ENCODE peak calls at places on chromosomes 7 and 10, in four cellular contexts. I, M, E and Q are unnamed samples.
A peak's percentile ranks its signal among the peaks of the same experiment; 100 is the strongest.

GRCh38 chr10:128044961-128045832 is 81.0 kb downstream of the MKI67 start:
- DNase-seq in I (no peak), M (no peak), E (no peak), Q (no peak)

GRCh38 chr7:44279731-44280505 is 45.5 kb downstream of the CAMK2B start:
- DNase-seq in I (peak; percentile 4), M (no peak), E (no peak), Q (no peak)

GRCh38 chr10:23172429-23172828 is 19.7 kb upstream of the PTF1A start:
- DNase-seq in I (no peak), M (no peak), E (no peak), Q (no peak)

GRCh38 chr7:33039905-33040292 is 22.7 kb downstream of the NT5C3A start:
- DNase-seq in I (no peak), M (no peak), E (no peak), Q (no peak)

GRCh38 chr7:79050592-79050991 is 402.9 kb downstream of the MAGI2 start:
- DNase-seq in I (no peak), M (no peak), E (no peak), Q (no peak)

GRCh38 chr7:118803-119376 is 73.5 kb upstream of the FAM20C start:
- DNase-seq in I (no peak), M (no peak), E (peak; percentile 90), Q (no peak)

GRCh38 chr7:150356265-150356897 is 12.2 kb upstream of the REPIN1 start:
- DNase-seq in I (no peak), M (peak; percentile 36), E (no peak), Q (no peak)

GRCh38 chr7:37354661-37355131 is 94.0 kb downstream of the ELMO1 start:
- DNase-seq in I (peak; percentile 35), M (no peak), E (peak; percentile 94), Q (no peak)

GRCh38 chr7:137742051-137742450 is 104.7 kb downstream of the DGKI start:
- DNase-seq in I (no peak), M (no peak), E (no peak), Q (no peak)

GRCh38 chr7:97845622-97846203 is 26.5 kb downstream of the ASNS start:
- DNase-seq in I (no peak), M (peak; percentile 13), E (no peak), Q (no peak)

GRCh38 chr7:95780665-95781064 is 8.3 kb downstream of the DYNC1I1 start:
- DNase-seq in I (no peak), M (no peak), E (no peak), Q (no peak)

GRCh38 chr10:102975483-102976057 is 57.5 kb downstream of the CNNM2 start:
- DNase-seq in I (no peak), M (no peak), E (no peak), Q (no peak)

GRCh38 chr10:83218205-83218604 is 921.1 kb upstream of the GHITM start:
- DNase-seq in I (no peak), M (no peak), E (no peak), Q (no peak)

GRCh38 chr7:155506854-155507337 is 39.5 kb downstream of the CNPY1 start:
- DNase-seq in I (no peak), M (no peak), E (no peak), Q (no peak)

GRCh38 chr10:90274721-90275468 is 573.5 kb downstream of the KIF20B start:
- DNase-seq in I (no peak), M (no peak), E (no peak), Q (no peak)

GRCh38 chr10:58516118-58516517 is 3.4 kb downstream of the BICC1 start:
- DNase-seq in I (no peak), M (no peak), E (no peak), Q (no peak)

GRCh38 chr10:76697923-76698322 is 939.7 kb downstream of the KCNMA1 start:
- DNase-seq in I (no peak), M (no peak), E (no peak), Q (no peak)

GRCh38 chr10:124221356-124222297 is 128.2 kb upstream of the CHST15 start:
- DNase-seq in I (peak; percentile 49), M (no peak), E (no peak), Q (no peak)

GRCh38 chr10:116251602-116252395 is 21.2 kb downstream of the GFRA1 start:
- DNase-seq in I (no peak), M (no peak), E (peak; percentile 78), Q (no peak)

GRCh38 chr10:122087436-122087835 is 98.5 kb downstream of the TACC2 start:
- DNase-seq in I (no peak), M (no peak), E (no peak), Q (no peak)
- TF ChIP-seq POLR2AphosphoS5 in I (no peak), M (no peak), E (no peak), Q (no peak)

GRCh38 chr7:22985436-22985835 is 28.5 kb downstream of the HYCC1 start:
- DNase-seq in I (no peak), M (no peak), E (no peak), Q (no peak)

GRCh38 chr7:22995011-22995410 is 18.9 kb downstream of the HYCC1 start:
- DNase-seq in I (no peak), M (no peak), E (no peak), Q (no peak)

GRCh38 chr7:22992874-22993840 is 20.8 kb downstream of the HYCC1 start:
- DNase-seq in I (no peak), M (no peak), E (no peak), Q (no peak)

GRCh38 chr7:22990588-22990949 is 23.4 kb downstream of the HYCC1 start:
- DNase-seq in I (no peak), M (no peak), E (no peak), Q (no peak)

DNA sequence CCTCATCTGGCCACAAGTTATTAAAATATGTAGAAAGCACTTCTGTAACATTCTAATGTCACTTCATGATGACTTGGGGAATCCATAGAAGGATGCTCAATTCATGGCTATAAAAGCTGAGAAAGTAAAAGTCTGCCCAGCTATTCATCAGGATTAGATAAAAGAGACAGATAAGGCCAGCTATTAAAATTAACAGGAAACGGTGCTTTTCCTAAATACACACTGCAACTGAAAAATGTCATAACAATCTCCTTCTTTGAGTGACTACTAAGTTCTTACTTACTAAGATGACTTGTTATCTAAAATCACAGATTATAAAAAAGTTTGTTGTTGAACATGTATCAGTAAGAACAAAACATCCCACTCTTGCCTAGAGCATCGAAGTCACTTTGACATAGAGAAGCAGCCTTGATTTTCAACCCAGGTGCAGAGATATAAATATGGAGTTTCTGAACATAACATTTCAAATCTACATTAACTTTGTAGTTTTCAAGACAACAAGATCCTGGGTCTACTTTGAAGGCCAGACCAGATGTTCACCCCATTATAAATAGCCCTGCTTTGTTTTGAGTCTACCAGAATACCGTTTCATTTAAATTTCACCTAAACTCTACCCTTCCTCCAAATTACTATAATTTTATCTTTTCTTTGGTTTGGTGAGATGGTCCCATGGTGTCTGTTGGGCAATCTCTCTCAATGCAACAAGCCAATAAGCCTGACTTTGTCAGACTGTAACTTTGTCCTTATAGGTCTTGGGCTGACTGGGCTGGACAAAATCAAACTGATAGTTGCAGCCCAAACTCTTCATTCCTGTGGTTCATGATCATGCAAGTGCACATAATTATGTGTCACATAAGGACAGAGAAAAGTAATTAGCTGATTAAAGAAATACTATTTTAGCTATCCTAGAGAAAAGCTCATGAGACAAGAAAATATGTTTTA is 24.0 kb downstream of the HYCC1 start:
- DNase-seq in I (no peak), M (no peak), E (no peak), Q (no peak)
- TF ChIP-seq CTCF in I (no peak), M (no peak), E (no peak), Q (no peak)

DNA sequence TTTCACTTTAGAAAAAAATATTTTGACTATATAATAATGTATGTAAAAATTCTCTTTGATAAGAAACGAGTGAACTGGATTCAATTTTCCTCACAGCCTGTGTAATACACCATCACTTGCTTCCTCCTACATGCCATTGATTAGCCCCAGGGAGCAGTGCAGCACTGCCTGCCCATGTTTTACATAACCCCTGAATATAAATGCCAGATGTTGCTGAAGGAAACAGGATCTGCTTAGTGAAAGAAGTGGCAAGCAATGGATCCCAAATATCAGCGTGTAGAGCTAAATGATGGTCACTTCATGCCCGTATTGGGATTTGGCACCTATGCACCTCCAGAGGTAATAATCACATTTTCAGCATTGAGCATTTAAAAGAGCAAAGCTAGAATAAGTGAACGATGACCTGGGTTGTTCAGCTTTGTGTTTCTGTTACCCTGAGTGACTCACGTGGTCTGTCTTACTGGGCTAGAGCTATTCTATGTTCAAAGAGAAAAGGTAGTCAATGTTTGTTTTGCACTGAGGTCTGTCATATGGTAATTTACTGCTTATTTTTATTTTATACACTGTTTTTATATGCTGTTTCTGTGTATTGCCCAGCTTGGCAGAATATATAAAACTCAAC is at the start of gene AKR1C4:
- DNase-seq in I (no peak), M (no peak), E (no peak), Q (no peak)
- TF ChIP-seq POLR2AphosphoS5 in I (no peak), M (no peak), E (no peak), Q (no peak)

DNA sequence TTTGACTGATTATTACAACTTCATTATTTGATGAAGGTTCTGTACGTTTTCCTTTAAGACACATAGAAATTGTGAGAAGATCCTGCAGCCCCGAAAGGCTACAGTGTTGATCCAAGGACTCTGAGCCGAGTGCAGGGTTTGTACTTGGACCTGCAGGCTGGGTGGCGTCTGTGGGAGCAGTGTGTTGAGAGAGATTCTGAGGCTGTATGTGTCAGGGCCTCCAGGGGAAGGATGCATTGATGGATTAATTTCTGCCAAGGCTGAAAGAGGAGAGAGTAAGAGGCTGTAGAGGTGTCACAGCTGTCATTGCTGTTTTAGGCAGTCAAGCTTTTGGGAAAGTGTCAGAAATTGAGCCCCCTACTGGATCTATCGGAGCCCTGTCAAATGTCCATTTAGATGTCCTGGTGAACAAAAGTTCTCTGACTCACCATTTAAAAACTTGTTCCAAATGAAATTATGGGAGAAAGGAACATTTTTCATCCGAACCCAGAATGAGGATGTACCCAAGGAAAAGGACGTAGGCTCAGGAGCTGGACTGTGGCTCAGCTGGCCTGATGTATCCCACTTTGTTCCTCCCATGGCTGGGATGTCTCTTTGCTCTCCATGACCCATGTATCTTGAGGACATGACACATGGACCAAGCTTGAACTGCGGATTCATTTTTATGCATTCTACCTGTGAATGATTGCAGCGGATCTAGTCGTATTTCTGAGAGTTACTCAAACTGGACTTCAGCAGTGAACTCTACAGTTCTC is 102.2 kb downstream of the TCF7L2 start:
- DNase-seq in I (no peak), M (no peak), E (no peak), Q (no peak)
- TF ChIP-seq CTCF in I (no peak), M (peak; percentile 17), E (no peak), Q (no peak)

GRCh38 chr10:110273474-110273873 is 31.2 kb downstream of the SMNDC1 start:
- DNase-seq in I (peak; percentile 56), M (no peak), E (peak; percentile 92), Q (peak; percentile 74)
- TF ChIP-seq POLR2AphosphoS5 in I (peak; percentile 24), M (no peak), E (peak; percentile 81), Q (peak; percentile 73)

DNA sequence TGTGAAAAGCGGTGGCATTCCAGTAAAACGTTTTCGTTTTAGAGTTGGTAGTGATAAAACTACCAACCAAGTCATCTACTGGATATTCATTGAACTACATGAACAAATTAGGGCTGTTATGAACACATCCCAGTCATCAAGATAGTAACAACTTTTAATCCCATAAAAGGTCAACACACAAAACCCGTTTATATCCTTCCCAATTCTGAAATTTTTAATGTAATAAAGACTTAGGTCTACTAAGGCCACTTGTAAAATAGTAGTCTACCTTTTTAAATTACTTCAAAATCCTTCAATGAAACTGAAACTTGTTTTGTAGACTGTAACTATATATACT is 1.2 kb downstream of the ATAD1 start:
- DNase-seq in I (no peak), M (no peak), E (no peak), Q (no peak)
- TF ChIP-seq CTCF in I (no peak), M (no peak), E (no peak), Q (no peak)

GRCh38 chr10:2456834-2457233 is 610.5 kb upstream of the PFKP start:
- DNase-seq in I (no peak), M (no peak), E (no peak), Q (no peak)
- TF ChIP-seq POLR2AphosphoS5 in I (no peak), M (no peak), E (no peak), Q (no peak)